ENCODE peak calls at places on chromosomes 6 and 20, in five cellular contexts. X is CD8-positive, alpha-beta T cell; P is stimulated activated CD4-positive, alpha-beta T cell treated with anti-CD3 and anti-CD28 coated beads, Interleukin-15, amount 100 ng/mL, for 1 hour; G is activated CD4-positive, CD25-positive, alpha-beta regulatory T cell; M is psoas muscle. T is an unnamed sample.

GRCh38 chr6:125375841-125376240 is 74.1 kb upstream of the HDDC2 start:
- DNase-seq in X (no peak), P (no peak), G (no peak), M (no peak), T (no peak)

GRCh38 chr6:106694343-106694742 is 65.0 kb downstream of the QRSL1 start:
- DNase-seq in X (no peak), P (no peak), G (no peak), M (no peak), T (no peak)

GRCh38 chr20:4490045-4490444 is 231.7 kb upstream of the PRND start:
- DNase-seq in X (no peak), P (no peak), G (no peak), M (no peak), T (no peak)

GRCh38 chr6:162344935-162345599 is 382.5 kb downstream of the PRKN start:
- DNase-seq in X (no peak), P (no peak), G (no peak), M (no peak), T (no peak)

GRCh38 chr6:51753635-51754034 is 333.8 kb downstream of the PKHD1 start:
- DNase-seq in X (no peak), P (no peak), G (no peak), M (no peak), T (no peak)

GRCh38 chr6:39339557-39340555 is 17.4 kb upstream of the KCNK16 start:
- DNase-seq in X (no peak), P (no peak), G (no peak), M (no peak), T (no peak)

GRCh38 chr6:100001915-100002388 is 7.9 kb upstream of the MCHR2 start:
- DNase-seq in X (peak; percentile 21), P (no peak), G (no peak), M (peak; percentile 66), T (peak; percentile 63)

GRCh38 chr6:106143582-106144139 is 57.5 kb downstream of the PRDM1 start:
- DNase-seq in X (no peak), P (no peak), G (no peak), M (no peak), T (no peak)

GRCh38 chr6:156658596-156659316 is 118.4 kb upstream of the ARID1B start:
- DNase-seq in X (no peak), P (no peak), G (no peak), M (no peak), T (no peak)

T was measured in right atrium auricular region.